ENCODE peak calls at places on chromosome 11, in five cellular contexts. L, J, T, R and M are unnamed samples. For H3K4me1 and H3K27me3, the result is how much of the 10 kb centered on the place peaks cover.

GRCh38 chr11:30914143-30914762 is 328.1 kb upstream of the MPPED2 start:
- DNase-seq in T (peak), R (peak), L (peak), J (no peak), M (peak)

GRCh38 chr11:74925281-74925680 is 23.6 kb downstream of the XRRA1 start:
- DNase-seq in T (no peak), L (no peak), J (no peak), R (no peak), M (no peak)

GRCh38 chr11:91104237-91104636 is 881.4 kb upstream of the CHORDC1 start:
- DNase-seq in R (no peak), L (no peak), J (no peak), T (no peak), M (no peak)

GRCh38 chr11:6735306-6735705 is 36.5 kb downstream of the OR2AG2 start:
- DNase-seq in R (no peak), J (no peak), L (no peak), T (no peak), M (no peak)

GRCh38 chr11:93536346-93536871 is 6.8 kb downstream of the SMCO4 start:
- DNase-seq in T (peak), L (no peak), R (no peak), J (no peak), M (no peak)

GRCh38 chr11:63641727-63642126 is 27.5 kb upstream of the PLAAT3 start:
- DNase-seq in R (no peak), J (no peak), L (no peak), T (no peak), M (no peak)

GRCh38 chr11:65611028-65611757 is 2.8 kb downstream of the MAP3K11 start:
- DNase-seq in R (no peak), T (peak), J (no peak), L (no peak), M (no peak)

GRCh38 chr11:9838961-9839360 is 175.1 kb downstream of the SWAP70 start:
- DNase-seq in R (no peak), T (no peak), L (no peak), J (no peak), M (no peak)

GRCh38 chr11:30511408-30511807 is 74.7 kb downstream of the MPPED2 start:
- DNase-seq in L (no peak), J (no peak), T (no peak), R (no peak), M (no peak)

GRCh38 chr11:35725880-35726279 is 63.3 kb downstream of the TRIM44 start:
- DNase-seq in L (no peak), T (no peak), R (peak), J (no peak), M (peak)

GRCh38 chr11:92443109-92443508 is 218.5 kb downstream of the FAT3 start:
- DNase-seq in R (no peak), T (no peak), J (no peak), L (peak), M (peak)

GRCh38 chr11:114081641-114082414 is 22.3 kb downstream of the ZBTB16 start:
- DNase-seq in T (no peak), L (no peak), J (no peak), R (no peak), M (no peak)

GRCh38 chr11:109697140-109697843 is 275.3 kb downstream of the C11orf87 start:
- DNase-seq in J (no peak), R (peak), L (peak), T (no peak), M (peak)

GRCh38 chr11:44804449-44805151 is 77.8 kb downstream of the TSPAN18 start:
- DNase-seq in L (no peak), T (no peak), R (no peak), J (no peak), M (peak)

GRCh38 chr11:42625757-42626156 is 686.0 kb upstream of the API5 start:
- DNase-seq in T (no peak), L (no peak), R (no peak), J (no peak), M (no peak)

GRCh38 chr11:25435197-25435596 is 896.7 kb upstream of the ANO3 start:
- DNase-seq in J (no peak), R (no peak), L (no peak), T (no peak), M (no peak)

GRCh38 chr11:77345621-77346020 is 44.1 kb upstream of the GDPD4 start:
- DNase-seq in J (no peak), T (no peak), L (no peak), R (no peak), M (peak)

GRCh38 chr11:75474878-75475766 is 42.1 kb upstream of the KLHL35 start:
- DNase-seq in R (peak), T (peak), L (peak), J (peak), M (peak)

GRCh38 chr11:117900720-117901440 is 24.4 kb upstream of the FXYD6 start:
- DNase-seq in R (no peak), L (no peak), J (no peak), T (peak), M (no peak)

GRCh38 chr11:2390871-2391662 is 9.5 kb upstream of the TSSC4 start:
- DNase-seq in J (no peak), L (no peak), R (peak), T (peak), M (peak)

GRCh38 chr11:2202071-2202899 is 30.7 kb upstream of the TH start:
- DNase-seq in J (no peak), L (no peak), R (no peak), T (peak), M (no peak)

GRCh38 chr11:24593332-24593731 is 96.5 kb downstream of the LUZP2 start:
- DNase-seq in J (no peak), R (no peak), T (no peak), L (no peak), M (no peak)

GRCh38 chr11:17386331-17387084 is 2.0 kb downstream of the KCNJ11 start:
- DNase-seq in T (peak), J (no peak), R (peak), L (peak), M (peak)

GRCh38 chr11:12285811-12286222 is 91.6 kb upstream of the PARVA start:
- DNase-seq in L (no peak), R (no peak), T (no peak), J (no peak), M (peak)

GRCh38 chr11:316031-316701 is 2.3 kb downstream of the IFITM1 start:
- DNase-seq in J (no peak), T (peak), R (peak), L (no peak), M (no peak)

GRCh38 chr11:5289696-5290095 is 12.1 kb downstream of the OR51B4 start:
- DNase-seq in J (no peak), L (no peak), R (no peak), T (no peak), M (no peak)

GRCh38 chr11:14764899-14765527 is 121.4 kb downstream of the PDE3B start:
- DNase-seq in J (peak), R (peak), L (no peak), T (no peak), M (peak)

GRCh38 chr11:72578541-72578940 is 95.7 kb downstream of the PDE2A start:
- DNase-seq in L (no peak), R (no peak), J (no peak), T (no peak), M (no peak)

GRCh38 chr11:94849836-94850235 is 81.7 kb downstream of the AMOTL1 start:
- DNase-seq in L (no peak), R (no peak), T (peak), J (no peak), M (peak)

GRCh38 chr11:69014084-69014935 is 1.3 kb upstream of the MRGPRF start:
- DNase-seq in J (no peak), R (no peak), L (peak), T (peak), M (no peak)

GRCh38 chr11:22407899-22408298 is 69.7 kb downstream of the SLC17A6 start:
- DNase-seq in L (no peak), J (no peak), T (no peak), R (no peak), M (no peak)

GRCh38 chr11:6096417-6096816 is 11.1 kb upstream of the OR56B4 start:
- DNase-seq in R (no peak), L (peak), T (no peak), J (no peak), M (peak)

GRCh38 chr11:110777765-110778164 is 65.5 kb upstream of the ARHGAP20 start:
- DNase-seq in R (no peak), T (no peak), J (no peak), L (no peak), M (no peak)

GRCh38 chr11:64744544-64745218 is 739 bp upstream of the RASGRP2 start:
- DNase-seq in J (no peak), R (peak), L (peak), T (no peak), M (no peak)

GRCh38 chr11:3967695-3968094 is 112.2 kb downstream of the STIM1 start:
- DNase-seq in L (no peak), J (no peak), T (no peak), R (no peak), M (no peak)

GRCh38 chr11:35554491-35555237 is 29.2 kb upstream of the PAMR1 start:
- DNase-seq in T (no peak), L (no peak), J (no peak), R (no peak), M (peak)

GRCh38 chr11:13183094-13183825 is 94.3 kb upstream of the BMAL1 start:
- DNase-seq in T (no peak), L (peak), J (peak), R (peak), M (peak)

GRCh38 chr11:67409261-67409666 is 5.4 kb downstream of the TBC1D10C start:
- DNase-seq in L (no peak), J (peak), T (no peak), R (no peak), M (no peak)

GRCh38 chr11:15189646-15190365 is 75.1 kb downstream of the INSC start:
- DNase-seq in L (no peak), J (no peak), T (no peak), R (no peak), M (no peak)

GRCh38 chr11:78022397-78023396 is at the start of gene KCTD14:
- DNase-seq in T (no peak), L (peak), J (no peak), R (no peak), M (no peak)

GRCh38 chr11:61912991-61913698 is 4.2 kb downstream of the RAB3IL1 start:
- DNase-seq in R (no peak), L (no peak), J (no peak), T (peak), M (no peak)
- H3K4me1 ChIP-seq in R (half or more), L (under half), J (under half), T (half or more), M (under half)

DNA sequence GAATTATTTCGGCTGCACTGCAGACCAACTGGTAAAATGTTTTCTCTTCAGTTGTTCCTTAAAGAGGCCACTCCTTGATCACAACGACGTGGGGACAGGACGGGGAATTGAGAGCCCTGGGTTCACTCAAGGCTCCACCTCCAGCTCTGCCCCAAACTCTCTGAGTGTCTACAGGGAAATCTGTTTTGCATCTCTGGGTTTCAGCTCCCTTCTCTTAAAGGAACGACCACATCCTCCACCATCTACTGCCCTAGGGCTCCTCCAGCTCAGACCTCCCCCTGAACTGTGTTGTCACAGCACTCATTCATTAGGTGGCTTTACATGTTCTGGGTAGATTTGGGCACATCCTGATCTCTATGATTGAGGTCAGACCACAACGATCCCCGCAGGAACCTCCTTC is 5.1 kb upstream of the PPFIA1 start:
- DNase-seq in J (no peak), R (no peak), T (no peak), L (no peak), M (no peak)
- H3K27me3 ChIP-seq in J (under half), R (under half), T (under half), L (under half), M (under half)

DNA sequence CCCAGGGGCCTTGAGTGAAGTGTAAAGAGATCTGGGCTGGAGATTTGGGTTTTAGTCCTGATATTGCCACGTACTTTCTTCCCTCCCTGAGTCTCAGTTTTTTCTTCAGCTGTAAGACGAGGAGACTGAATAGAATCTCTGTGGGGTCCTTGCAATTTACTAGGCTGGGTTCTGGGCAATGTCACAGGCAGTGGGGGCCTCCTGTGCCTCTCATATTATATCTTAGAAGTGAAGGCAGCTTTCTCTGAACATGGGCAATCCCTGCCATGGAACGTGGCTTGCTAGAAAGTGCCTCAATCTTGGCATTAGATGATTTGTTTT is 62.0 kb upstream of the PTPRJ start:
- DNase-seq in T (no peak), L (no peak), R (peak), J (no peak), M (no peak)
- H3K4me1 ChIP-seq in T (under half), L (under half), R (under half), J (under half), M (under half)

DNA sequence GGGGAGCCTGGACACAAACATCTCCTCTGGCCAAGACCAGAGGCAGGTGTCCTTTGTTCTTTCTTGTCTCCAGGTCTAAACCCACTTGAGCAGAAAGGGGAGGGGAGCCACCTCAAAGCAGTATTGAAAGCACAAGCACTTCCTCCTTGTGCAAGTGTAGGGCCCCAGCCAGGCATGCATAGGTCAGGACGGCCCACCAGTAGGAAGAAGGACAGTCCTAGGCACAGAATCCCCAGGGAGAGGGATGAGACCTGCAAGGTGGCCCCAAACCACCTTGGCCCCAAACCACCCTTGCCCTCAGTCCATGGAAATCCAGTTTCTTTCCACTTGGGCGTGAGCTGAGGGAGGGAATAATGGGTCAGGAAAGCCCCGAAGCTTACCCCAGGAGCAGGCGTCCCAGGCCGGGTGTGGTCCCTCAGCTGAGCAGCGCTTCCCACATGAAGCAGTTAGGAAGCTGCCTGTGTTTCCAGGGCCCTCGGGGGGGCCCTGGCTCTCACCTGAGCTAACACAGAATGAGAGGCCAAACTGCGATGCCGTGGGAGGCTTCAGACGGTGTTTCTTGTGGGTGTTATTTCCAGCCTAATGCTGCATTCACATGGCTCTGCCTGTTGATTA is 20.4 kb upstream of the IGSF9B start:
- DNase-seq in J (no peak), R (no peak), T (no peak), L (no peak), M (no peak)
- H3K27me3 ChIP-seq in J (under half), R (under half), T (under half), L (half or more), M (under half)

GRCh38 chr11:126135182-126136176 is 72.8 kb upstream of the CDON start:
- DNase-seq in J (no peak), L (no peak), T (no peak), R (no peak), M (peak)
- H3K4me1 ChIP-seq in J (under half), L (under half), T (under half), R (under half), M (half or more)

GRCh38 chr11:83150450-83150849 is 6.5 kb upstream of the PCF11 start:
- DNase-seq in R (no peak), T (no peak), J (no peak), L (no peak), M (no peak)
- H3K27me3 ChIP-seq in R (under half), T (under half), J (under half), L (under half), M (under half)

GRCh38 chr11:86717817-86718501 is 45.5 kb upstream of the ME3 start:
- DNase-seq in L (no peak), T (no peak), J (no peak), R (no peak), M (no peak)

GRCh38 chr11:86718553-86718952 is 46.1 kb upstream of the ME3 start:
- DNase-seq in J (no peak), L (no peak), R (no peak), T (no peak), M (no peak)

GRCh38 chr11:86719781-86720463 is 47.5 kb upstream of the ME3 start:
- DNase-seq in J (no peak), T (no peak), R (no peak), L (no peak), M (no peak)

GRCh38 chr11:86722041-86722440 is 49.6 kb upstream of the ME3 start:
- DNase-seq in L (no peak), R (no peak), T (no peak), J (no peak), M (no peak)

DNA sequence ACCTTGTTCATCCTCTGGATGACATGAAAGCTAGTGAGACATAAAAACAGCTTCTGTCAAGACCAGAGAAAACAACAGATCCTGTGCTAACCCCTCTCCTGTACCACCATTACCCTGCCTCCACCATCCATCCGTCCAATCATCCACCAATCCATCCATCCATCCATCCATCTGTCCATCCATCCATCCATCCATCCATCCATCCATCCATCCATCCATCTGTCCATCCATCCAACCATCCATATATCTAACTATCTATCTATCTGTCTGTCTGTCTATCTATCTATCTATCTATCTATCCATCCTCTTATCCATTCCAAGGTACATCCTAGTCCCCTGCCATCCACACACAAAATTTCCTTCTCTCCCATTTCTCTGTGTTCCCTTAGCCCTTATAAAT is 46.6 kb upstream of the ME3 start:
- DNase-seq in L (no peak), J (no peak), T (no peak), R (no peak), M (no peak)
- H3K4me1 ChIP-seq in L (under half), J (under half), T (under half), R (under half), M (under half)